ENCODE peak calls at places on chromosome 14, in seven cellular contexts. P, V, Z, R, M, Q and A are unnamed samples.

GRCh38 chr14:35351897-35352273 is 52.7 kb downstream of the NFKBIA start:
- DNase-seq in Q (no peak), M (no peak), P (no peak), R (no peak), V (no peak), Z (no peak), A (no peak)

GRCh38 chr14:91127411-91127810 is 13.5 kb downstream of the DGLUCY start:
- DNase-seq in M (peak; percentile 96), Z (peak; percentile 81), P (peak; percentile 84), Q (no peak), V (peak; percentile 74), R (no peak), A (peak; percentile 63)

GRCh38 chr14:39179042-39179441 is 4.0 kb downstream of the PNN start:
- DNase-seq in Z (no peak), M (no peak), P (no peak), Q (no peak), V (no peak), R (no peak), A (no peak)

GRCh38 chr14:95523051-95523817 is 6.8 kb upstream of the SYNE3 start:
- DNase-seq in Q (no peak), V (no peak), R (no peak), Z (peak; percentile 49), M (no peak), P (no peak), A (no peak)

GRCh38 chr14:72600551-72601330 is 293.2 kb downstream of the DPF3 start:
- DNase-seq in Z (no peak), Q (no peak), P (no peak), R (no peak), M (no peak), V (no peak), A (no peak)

GRCh38 chr14:31968107-31968810 is 108.8 kb upstream of the ARHGAP5 start:
- DNase-seq in Q (no peak), R (no peak), V (no peak), M (peak; percentile 63), P (no peak), Z (no peak), A (no peak)

GRCh38 chr14:97219356-97220017 is 422.3 kb downstream of the VRK1 start:
- DNase-seq in V (no peak), Q (no peak), R (no peak), M (no peak), P (no peak), Z (no peak), A (no peak)

GRCh38 chr14:104657114-104657524 is 32.3 kb upstream of the INF2 start:
- DNase-seq in Z (no peak), M (no peak), V (no peak), Q (no peak), R (no peak), P (no peak), A (no peak)

GRCh38 chr14:89443002-89443660 is 26.1 kb upstream of the FOXN3 start:
- DNase-seq in V (no peak), P (no peak), Z (no peak), M (no peak), Q (no peak), R (no peak), A (no peak)

GRCh38 chr14:61472801-61473376 is 151.5 kb downstream of the PRKCH start:
- DNase-seq in P (no peak), Q (no peak), Z (peak; percentile 31), V (no peak), R (no peak), M (no peak), A (no peak)

GRCh38 chr14:55158412-55158811 is 29.4 kb downstream of the LGALS3 start:
- DNase-seq in P (no peak), V (no peak), Q (no peak), Z (no peak), R (no peak), M (no peak), A (no peak)

GRCh38 chr14:94143239-94143638 is 13.8 kb upstream of the IFI27L2 start:
- DNase-seq in Z (no peak), P (no peak), V (no peak), Q (no peak), M (no peak), R (no peak), A (peak; percentile 20)

GRCh38 chr14:96225745-96226151 is 21.1 kb downstream of the BDKRB2 start:
- DNase-seq in P (peak; percentile 32), Q (peak; percentile 41), R (no peak), V (no peak), M (no peak), Z (no peak), A (peak; percentile 63)

GRCh38 chr14:39185256-39186049 is 10.4 kb downstream of the PNN start:
- DNase-seq in Q (no peak), V (no peak), P (no peak), M (no peak), R (no peak), Z (no peak), A (no peak)

GRCh38 chr14:59254911-59255545 is 66.6 kb downstream of the DAAM1 start:
- DNase-seq in V (no peak), P (no peak), Q (no peak), Z (no peak), M (no peak), R (no peak), A (no peak)

GRCh38 chr14:58639842-58640484 is 2.2 kb downstream of the DACT1 start:
- DNase-seq in Z (no peak), M (no peak), R (no peak), P (no peak), V (no peak), Q (peak; percentile 65), A (peak; percentile 43)

GRCh38 chr14:31229638-31230229 is 22.1 kb upstream of the HECTD1 start:
- DNase-seq in V (peak; percentile 77), Q (peak; percentile 99), P (peak; percentile 56), Z (peak; percentile 90), R (no peak), M (peak; percentile 74), A (peak; percentile 95)

GRCh38 chr14:56422703-56423213 is 156.8 kb upstream of the TMEM260 start:
- DNase-seq in Z (peak; percentile 58), Q (peak; percentile 50), R (peak; percentile 6), V (peak; percentile 54), P (peak; percentile 23), M (peak; percentile 76), A (peak; percentile 35)

GRCh38 chr14:89848165-89848564 is 106.4 kb downstream of the EFCAB11 start:
- DNase-seq in P (no peak), M (no peak), Q (no peak), Z (no peak), R (no peak), V (no peak), A (no peak)

GRCh38 chr14:43894534-43894933 is 612.5 kb downstream of the FSCB start:
- DNase-seq in Z (no peak), Q (peak; percentile 17), P (no peak), R (no peak), V (no peak), M (no peak), A (no peak)

GRCh38 chr14:53792909-53793308 is 163.7 kb downstream of the BMP4 start:
- DNase-seq in Q (no peak), Z (no peak), M (no peak), P (no peak), V (no peak), R (no peak), A (no peak)
- TF ChIP-seq CTCF in Q (no peak), Z (peak; percentile 14), M (no peak), P (no peak), V (no peak), R (no peak), A (no peak)

DNA sequence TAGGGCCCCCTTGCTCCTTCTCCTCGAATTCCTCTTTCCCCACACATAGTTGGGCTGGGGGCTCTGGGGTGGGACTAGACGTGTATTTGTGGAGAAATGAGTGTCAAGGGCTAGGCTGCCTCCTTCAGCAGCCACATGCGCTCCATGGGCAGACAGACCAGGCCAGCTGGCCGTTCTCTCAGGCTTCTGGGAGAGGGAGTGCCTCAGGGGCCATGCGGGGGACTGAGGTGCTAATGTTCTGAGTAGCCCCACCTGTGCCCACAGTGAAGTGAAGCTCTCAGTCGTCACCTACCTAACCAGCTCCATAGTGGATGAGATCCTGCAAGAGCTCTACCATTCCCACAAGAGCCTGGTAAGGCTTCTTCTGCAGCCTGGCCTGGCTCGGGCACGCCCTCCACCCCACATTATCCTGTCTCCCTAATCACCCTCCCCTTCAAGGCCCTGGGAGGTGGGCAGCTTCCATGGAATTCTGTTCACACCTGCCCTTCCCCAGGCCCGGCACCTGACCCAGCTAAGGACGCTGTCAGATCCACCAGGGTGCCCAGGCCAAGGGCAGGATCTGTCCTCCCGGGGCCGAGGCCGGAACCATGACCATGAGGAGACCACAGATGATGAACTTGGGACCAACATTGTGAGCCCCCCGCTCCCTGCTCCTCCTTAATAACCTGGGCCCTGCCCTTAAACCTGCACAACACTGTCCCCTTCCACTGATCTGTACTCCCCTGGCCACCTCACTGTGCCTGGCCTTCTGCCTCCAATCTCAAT is 9.0 kb upstream of the CPNE6 start:
- DNase-seq in V (no peak), R (no peak), Q (no peak), M (no peak), P (no peak), Z (no peak), A (no peak)
- H3K4me1 ChIP-seq in V (no peaks in the 10 kb centered on the region), R (no peaks in the 10 kb centered on the region), Q (no peaks in the 10 kb centered on the region), M (no peaks in the 10 kb centered on the region), P (no peaks in the 10 kb centered on the region), Z (peaks cover 50% of the 10 kb centered on the region), A (peaks cover 14% of the 10 kb centered on the region)

GRCh38 chr14:100898935-100899840 is 4.3 kb downstream of the RTL1 start:
- DNase-seq in V (peak; percentile 16), M (peak; percentile 17), P (no peak), R (no peak), Z (peak; percentile 50), Q (no peak), A (no peak)
- H3K4me3 ChIP-seq in V (no peak overlapping the region), M (no peak overlapping the region), P (no peak overlapping the region), R (no peak overlapping the region), Z (no peak overlapping the region), Q (no peak overlapping the region), A (no peak overlapping the region)

GRCh38 chr14:70333703-70334102 is 25.8 kb downstream of the COX16 start:
- DNase-seq in P (no peak), V (no peak), R (no peak), Q (no peak), M (no peak), Z (no peak), A (no peak)

GRCh38 chr14:70332015-70332414 is 27.5 kb downstream of the COX16 start:
- DNase-seq in Z (no peak), R (no peak), M (no peak), Q (no peak), V (no peak), P (no peak), A (no peak)

GRCh38 chr14:70333289-70333688 is 26.2 kb downstream of the COX16 start:
- DNase-seq in M (no peak), Q (no peak), Z (no peak), P (no peak), V (no peak), R (no peak), A (no peak)

GRCh38 chr14:70330596-70330995 is 28.9 kb downstream of the COX16 start:
- DNase-seq in Z (no peak), M (no peak), V (no peak), R (no peak), Q (no peak), P (no peak), A (no peak)
- TF ChIP-seq CTCF in Z (no peak), M (no peak), V (no peak), R (no peak), Q (no peak), P (no peak), A (no peak)

DNA sequence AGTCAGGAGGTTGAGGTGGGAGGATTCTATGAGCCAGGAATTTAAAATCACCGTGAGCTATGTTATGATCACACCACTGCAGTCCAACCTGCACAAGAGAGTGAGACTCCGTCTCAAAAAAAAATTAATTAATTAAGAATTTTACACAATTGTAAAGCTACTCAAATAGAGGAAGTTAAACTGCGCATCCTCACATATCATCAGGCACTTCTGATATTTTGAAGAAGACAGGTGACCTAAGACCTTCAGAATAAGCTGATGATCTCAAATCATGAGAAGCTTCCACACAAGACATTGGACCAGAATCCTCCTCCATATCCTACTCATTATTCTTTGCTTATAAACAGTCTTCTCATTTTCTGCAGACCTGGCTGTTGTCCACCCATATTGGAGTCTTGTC is 800.9 kb downstream of the TMEM121 start:
- DNase-seq in P (no peak), R (no peak), Z (no peak), Q (no peak), V (no peak), M (no peak), A (no peak)
- H3K4me1 ChIP-seq in P (no peaks in the 10 kb centered on the region), R (no peaks in the 10 kb centered on the region), Z (no peaks in the 10 kb centered on the region), Q (no peaks in the 10 kb centered on the region), V (no peaks in the 10 kb centered on the region), M (no peaks in the 10 kb centered on the region), A (no peaks in the 10 kb centered on the region)